ENCODE peak calls at places on chromosomes 11 and 22, in seven cellular contexts. O, Y, T, K, A, U and J are unnamed samples.

GRCh38 chr11:33867566-33867965 is 24.3 kb downstream of the LMO2 start:
- DNase-seq in O (no peak), Y (no peak), T (no peak), K (no peak), A (no peak), U (no peak), J (no peak)

GRCh38 chr22:39839917-39840510 is 53.5 kb downstream of the ENTHD1 start:
- DNase-seq in O (no peak), Y (no peak), T (no peak), K (no peak), A (no peak), U (no peak), J (no peak)

GRCh38 chr11:132742929-132743328 is 789.4 kb downstream of the OPCML start:
- DNase-seq in O (no peak), Y (no peak), T (no peak), K (no peak), A (no peak), U (no peak), J (no peak)

GRCh38 chr11:12119502-12119901 is 9.1 kb downstream of the MICAL2 start:
- DNase-seq in O (no peak), Y (no peak), T (no peak), K (no peak), A (no peak), U (no peak), J (no peak)

GRCh38 chr11:59200421-59200746 is 12.3 kb downstream of the MPEG1 start:
- DNase-seq in O (no peak), Y (no peak), T (no peak), K (no peak), A (no peak), U (no peak), J (no peak)

GRCh38 chr22:43101306-43101705 is 9.2 kb upstream of the BIK start:
- DNase-seq in O (no peak), Y (no peak), T (peak; percentile 52), K (no peak), A (no peak), U (no peak), J (no peak)

GRCh38 chr11:47983464-47984397 is 3.4 kb downstream of the PTPRJ start:
- DNase-seq in O (no peak), Y (no peak), T (peak; percentile 59), K (no peak), A (no peak), U (peak; percentile 73), J (no peak)

GRCh38 chr11:110762596-110762995 is 50.4 kb upstream of the ARHGAP20 start:
- DNase-seq in O (no peak), Y (no peak), T (no peak), K (no peak), A (no peak), U (peak; percentile 49), J (no peak)

GRCh38 chr22:49514656-49515055 is 313.0 kb downstream of the BRD1 start:
- DNase-seq in O (no peak), Y (peak; percentile 19), T (no peak), K (no peak), A (no peak), U (no peak), J (no peak)

GRCh38 chr22:29480512-29481264 is 670 bp downstream of the NEFH start:
- DNase-seq in O (peak; percentile 42), Y (peak; percentile 77), T (peak; percentile 82), K (no peak), A (no peak), U (peak; percentile 56), J (no peak)

GRCh38 chr11:103257360-103257759 is 148.1 kb downstream of the DYNC2H1 start:
- DNase-seq in O (no peak), Y (no peak), T (peak; percentile 37), K (no peak), A (peak; percentile 12), U (peak; percentile 49), J (peak; percentile 20)

GRCh38 chr11:48124880-48125279 is 91.7 kb upstream of the OR4B1 start:
- DNase-seq in O (no peak), Y (no peak), T (no peak), K (no peak), A (no peak), U (no peak), J (no peak)

GRCh38 chr11:130070109-130070828 is 575 bp downstream of the APLP2 start:
- DNase-seq in O (peak; percentile 27), Y (peak; percentile 41), T (peak; percentile 46), K (peak; percentile 52), A (no peak), U (peak; percentile 13), J (peak; percentile 29)

GRCh38 chr11:115226556-115226955 is 277.7 kb downstream of the CADM1 start:
- DNase-seq in O (peak; percentile 27), Y (peak; percentile 84), T (peak; percentile 9), K (no peak), A (peak; percentile 46), U (peak; percentile 84), J (no peak)

GRCh38 chr11:32584921-32585320 is 1.3 kb downstream of the EIF3M start:
- DNase-seq in O (no peak), Y (no peak), T (no peak), K (no peak), A (no peak), U (no peak), J (peak; percentile 5)

GRCh38 chr11:32580967-32581366 is 2.7 kb upstream of the EIF3M start:
- DNase-seq in O (peak; percentile 29), Y (no peak), T (peak; percentile 87), K (no peak), A (no peak), U (peak; percentile 44), J (peak; percentile 8)

GRCh38 chr11:32583451-32584271 is at the start of gene EIF3M:
- DNase-seq in O (peak; percentile 94), Y (peak; percentile 97), T (peak; percentile 98), K (peak; percentile 97), A (peak; percentile 82), U (peak; percentile 94), J (peak; percentile 89)

GRCh38 chr11:32581556-32581955 is 2.1 kb upstream of the EIF3M start:
- DNase-seq in O (no peak), Y (no peak), T (no peak), K (no peak), A (no peak), U (no peak), J (no peak)

DNA sequence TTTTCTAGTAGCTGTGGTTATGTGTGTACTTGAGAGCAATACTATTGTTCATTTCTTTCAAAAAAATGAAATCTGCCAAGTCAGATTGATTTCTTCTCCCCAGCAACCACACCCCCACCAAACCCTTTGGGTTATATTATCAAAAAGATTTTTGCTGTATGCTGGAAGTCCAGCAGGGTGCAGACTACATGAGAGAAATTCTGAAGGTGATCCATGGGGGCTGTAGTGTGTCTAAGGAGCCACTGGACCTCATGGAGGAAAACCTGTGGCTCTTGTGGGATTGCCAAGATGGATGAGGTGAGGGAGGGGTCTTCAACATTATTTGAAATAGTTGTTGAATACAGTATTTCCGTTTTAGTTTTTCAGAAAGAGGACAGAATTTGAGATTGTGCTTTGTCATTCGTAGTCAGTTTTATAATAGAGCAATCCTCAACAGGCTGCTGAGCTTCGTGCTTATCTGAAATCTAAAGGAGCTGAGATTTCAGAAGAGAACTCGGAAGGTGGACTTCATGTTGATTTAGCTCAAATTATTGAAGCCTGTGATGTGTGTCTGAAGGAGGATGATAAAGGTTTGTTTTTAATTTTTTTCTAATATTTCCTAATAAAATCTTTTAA is 3.1 kb downstream of the EIF3M start:
- DNase-seq in O (peak; percentile 19), Y (no peak), T (peak; percentile 33), K (no peak), A (no peak), U (peak; percentile 24), J (peak; percentile 30)
- TF ChIP-seq CTCF in O (peak; percentile 31), Y (peak; percentile 23), T (peak; percentile 45), K (no peak), A (peak; percentile 68), U (peak; percentile 22), J (no peak)

DNA sequence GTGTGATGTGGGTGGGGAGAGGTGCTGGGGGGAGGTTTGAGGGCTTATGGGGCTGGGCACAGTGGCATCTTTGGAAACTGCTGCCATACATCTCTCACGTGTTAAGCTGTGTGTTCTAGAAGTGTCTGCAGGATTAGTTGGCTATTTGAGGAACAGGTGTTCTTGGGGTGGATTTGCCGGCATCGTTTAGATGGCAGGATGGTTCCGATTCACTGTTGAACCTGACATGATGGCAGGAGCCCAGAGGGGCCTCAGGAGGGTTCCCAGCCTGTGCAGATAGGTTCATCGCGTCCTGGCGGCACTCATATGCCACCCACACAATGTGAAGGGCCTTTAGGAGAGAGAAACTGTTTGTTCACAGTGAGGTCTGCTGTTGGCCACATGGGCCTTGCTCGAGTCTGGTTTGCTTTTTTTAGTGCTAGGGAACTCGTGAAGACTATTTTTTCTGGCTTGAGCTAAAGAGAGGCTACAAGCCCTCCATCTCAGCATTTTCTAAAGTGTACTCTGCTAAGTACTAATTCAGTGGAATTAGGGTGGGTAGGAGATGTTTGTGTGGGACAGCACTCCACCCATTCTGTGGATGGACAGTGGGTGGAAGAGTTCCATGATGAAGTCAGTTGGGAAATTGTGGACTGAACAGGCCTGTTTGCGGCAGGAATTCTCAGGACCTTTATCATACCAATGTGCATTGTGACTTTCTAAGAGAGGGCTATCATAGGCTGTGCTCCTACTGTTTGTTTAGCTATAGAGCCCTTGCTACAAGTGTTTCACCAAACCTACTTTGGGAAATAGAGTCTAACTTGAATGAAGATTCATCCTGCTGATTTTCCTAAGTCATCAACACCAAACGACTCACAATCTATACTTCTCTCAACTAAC is 55.4 kb upstream of the PLET1 start:
- DNase-seq in O (no peak), Y (no peak), T (no peak), K (no peak), A (no peak), U (no peak), J (no peak)
- H3K27ac ChIP-seq in O (no peak overlapping the region), Y (no peak overlapping the region), T (no peak overlapping the region), K (no peak overlapping the region), A (no peak overlapping the region), U (no peak overlapping the region), J (no peak overlapping the region)

DNA sequence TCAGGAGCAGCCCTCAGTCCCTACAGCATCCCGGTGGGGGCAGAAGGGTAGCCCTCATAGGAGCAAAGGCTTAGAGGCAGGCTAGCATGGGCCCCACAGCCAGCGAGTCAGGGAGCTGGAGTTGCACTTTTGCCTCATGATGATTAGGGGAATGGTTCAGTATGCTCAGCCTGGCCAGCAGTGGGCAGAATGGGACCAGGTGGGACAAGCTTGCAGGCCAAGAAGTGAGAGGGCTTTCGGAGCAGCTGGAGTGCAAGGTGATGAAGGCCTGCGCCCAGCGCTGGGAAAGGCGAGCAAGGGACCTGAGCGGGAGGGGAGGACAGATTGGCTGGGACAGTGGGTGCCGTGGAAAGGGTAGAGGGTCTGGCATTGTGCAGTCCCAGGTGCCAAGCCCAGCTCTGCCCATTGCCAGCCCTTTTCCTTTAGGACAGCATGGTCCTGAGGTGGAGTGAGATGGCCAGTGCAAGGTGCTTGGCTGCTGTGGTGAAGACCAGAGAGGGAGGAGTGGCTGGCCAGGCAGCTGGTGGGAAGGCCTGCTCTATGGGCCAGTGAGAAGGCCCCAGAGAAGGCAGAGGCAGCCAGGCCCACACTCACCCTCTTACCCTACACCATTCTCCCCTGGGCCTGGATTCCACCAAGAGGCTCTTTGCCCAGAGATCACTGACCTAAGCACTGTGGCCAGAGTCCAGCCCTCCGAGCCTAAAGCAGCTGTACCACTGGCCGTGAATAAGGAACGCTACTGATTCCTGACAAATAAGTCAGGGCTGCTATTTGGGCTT is 47.9 kb upstream of the SUSD2 start:
- DNase-seq in O (no peak), Y (peak; percentile 58), T (peak; percentile 18), K (no peak), A (no peak), U (peak; percentile 41), J (no peak)
- TF ChIP-seq CTCF in O (no peak), Y (peak; percentile 53), T (peak; percentile 23), K (peak; percentile 29), A (no peak), U (peak; percentile 40), J (no peak)

DNA sequence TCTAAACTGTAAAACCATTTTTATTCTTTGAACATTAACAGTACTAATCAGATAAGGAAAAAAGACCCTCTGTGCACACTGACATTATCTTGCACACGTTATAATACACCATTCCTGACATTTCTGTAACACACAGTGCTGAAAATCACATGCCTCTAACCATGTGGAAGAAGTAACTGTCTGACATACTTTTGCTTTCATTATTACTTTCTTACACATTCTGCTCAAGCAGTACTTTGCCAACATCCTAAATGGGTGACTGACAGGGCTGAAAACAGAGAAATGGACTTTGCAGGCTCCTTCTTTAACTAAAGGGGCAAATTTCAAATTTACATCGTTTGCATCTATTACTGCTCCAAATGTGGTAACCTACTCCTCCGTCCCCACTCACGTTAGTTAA is 22.8 kb upstream of the TP53AIP1 start:
- DNase-seq in O (no peak), Y (no peak), T (peak; percentile 11), K (no peak), A (no peak), U (no peak), J (no peak)
- H3K27ac ChIP-seq in O (no peak overlapping the region), Y (no peak overlapping the region), T (no peak overlapping the region), K (no peak overlapping the region), A (no peak overlapping the region), U (no peak overlapping the region), J (no peak overlapping the region)